ENCODE peak calls at places on chromosomes 7 and 10, in four cellular contexts. I is PC-3; Q is T-cell; M is activated naive CD4-positive, alpha-beta T cell. L is an unnamed sample.

GRCh38 chr10:93915603-93916002 is 21.8 kb downstream of the SLC35G1 start:
- DNase-seq in M (no peak), I (no peak), Q (no peak), L (no peak)

GRCh38 chr10:44723654-44724053 is 187.5 kb upstream of the TMEM72 start:
- DNase-seq in Q (no peak), I (peak; percentile 86), M (no peak), L (peak; percentile 23)

GRCh38 chr10:33143160-33143728 is 185.2 kb upstream of the ITGB1 start:
- DNase-seq in M (no peak), Q (no peak), I (peak; percentile 100), L (peak; percentile 60)

GRCh38 chr10:20622522-20623270 is 274.4 kb downstream of the NEBL start:
- DNase-seq in I (peak; percentile 87), Q (no peak), M (no peak), L (no peak)

GRCh38 chr10:117647306-117647705 is 104.8 kb downstream of the EMX2 start:
- DNase-seq in M (no peak), I (peak; percentile 6), Q (no peak), L (no peak)

GRCh38 chr10:78448994-78449418 is 415.3 kb downstream of the RPS24 start:
- DNase-seq in Q (no peak), M (no peak), I (no peak), L (no peak)

GRCh38 chr7:115135111-115135510 is 213.2 kb downstream of the MDFIC start:
- DNase-seq in M (no peak), Q (no peak), I (peak; percentile 74), L (no peak)

GRCh38 chr7:116166167-116166566 is 44.2 kb upstream of the TES start:
- DNase-seq in M (no peak), I (peak; percentile 30), Q (no peak), L (no peak)

GRCh38 chr7:3835102-3835501 is 534.0 kb downstream of the SDK1 start:
- DNase-seq in Q (no peak), I (peak; percentile 66), M (no peak), L (peak; percentile 22)

GRCh38 chr7:50818324-50818723 is 35.6 kb upstream of the GRB10 start:
- DNase-seq in I (peak; percentile 46), Q (no peak), M (no peak), L (no peak)

GRCh38 chr7:37035631-37036030 is 311.3 kb upstream of the AOAH start:
- DNase-seq in M (no peak), I (no peak), Q (no peak), L (no peak)

GRCh38 chr10:639001-639750 is 50.3 kb downstream of the DIP2C start:
- DNase-seq in I (no peak), Q (no peak), M (no peak), L (no peak)

GRCh38 chr7:150961510-150962284 is 16.4 kb downstream of the KCNH2 start:
- DNase-seq in I (no peak), M (no peak), Q (no peak), L (no peak)

GRCh38 chr10:99779335-99779734 is 3.1 kb upstream of the ABCC2 start:
- DNase-seq in M (no peak), Q (no peak), I (peak; percentile 59), L (peak; percentile 57)

GRCh38 chr7:140348161-140348849 is 50.0 kb downstream of the SLC37A3 start:
- DNase-seq in M (no peak), I (no peak), Q (no peak), L (no peak)

GRCh38 chr10:52466464-52466863 is 152.4 kb downstream of the DKK1 start:
- DNase-seq in Q (no peak), I (peak; percentile 91), M (no peak), L (no peak)

GRCh38 chr7:155280446-155281410 is 16.9 kb upstream of the INSIG1 start:
- DNase-seq in Q (no peak), M (no peak), I (no peak), L (no peak)

GRCh38 chr7:11911900-11912299 is 79.9 kb upstream of the THSD7A start:
- DNase-seq in M (no peak), Q (no peak), I (no peak), L (no peak)

GRCh38 chr10:29856295-29856694 is 203.1 kb downstream of the JCAD start:
- DNase-seq in M (no peak), I (no peak), Q (no peak), L (no peak)

GRCh38 chr7:27088002-27088931 is 7.5 kb downstream of the HOXA1 start:
- DNase-seq in M (no peak), I (no peak), Q (no peak), L (no peak)

GRCh38 chr7:46544396-46545008 is 623.4 kb upstream of the IGFBP3 start:
- DNase-seq in I (peak; percentile 76), Q (no peak), M (no peak), L (no peak)

GRCh38 chr7:149293338-149293737 is 31.3 kb downstream of the ZNF783 start:
- DNase-seq in Q (no peak), M (no peak), I (no peak), L (no peak)

GRCh38 chr7:154912921-154913644 is 89.8 kb downstream of the PAXIP1 start:
- DNase-seq in I (no peak), Q (no peak), M (no peak), L (no peak)

GRCh38 chr10:99430116-99430450 is 341 bp downstream of the GOT1 start:
- DNase-seq in M (no peak), Q (no peak), I (no peak), L (no peak)

GRCh38 chr7:55130079-55130476 is 111.3 kb downstream of the EGFR start:
- DNase-seq in M (no peak), I (no peak), Q (no peak), L (no peak)

GRCh38 chr10:16965242-16965620 is 148.0 kb upstream of the RSU1 start:
- DNase-seq in M (no peak), Q (no peak), I (no peak), L (no peak)

GRCh38 chr7:30926323-30926722 is 14.7 kb downstream of the AQP1 start:
- DNase-seq in Q (no peak), I (no peak), M (no peak), L (no peak)

GRCh38 chr7:30238721-30239441 is 45.5 kb upstream of the ZNRF2 start:
- DNase-seq in M (no peak), I (peak; percentile 95), Q (no peak), L (no peak)

GRCh38 chr7:128801667-128802066 is 9.9 kb downstream of the CCDC136 start:
- DNase-seq in M (no peak), Q (no peak), I (no peak), L (no peak)

GRCh38 chr10:102384053-102384452 is 11.5 kb upstream of the NFKB2 start:
- DNase-seq in I (no peak), M (no peak), Q (no peak), L (no peak)

GRCh38 chr10:79446451-79447020 is 1.1 kb upstream of the ZCCHC24 start:
- DNase-seq in I (peak; percentile 80), M (no peak), Q (no peak), L (no peak)

GRCh38 chr10:4243651-4244050 is 458.6 kb upstream of the KLF6 start:
- DNase-seq in Q (no peak), I (peak; percentile 83), M (no peak), L (peak; percentile 45)

GRCh38 chr10:112955736-112956421 is 5.8 kb downstream of the TCF7L2 start:
- DNase-seq in I (peak; percentile 84), M (no peak), Q (no peak), L (no peak)

GRCh38 chr10:108787932-108788331 is 1135.4 kb downstream of the XPNPEP1 start:
- DNase-seq in I (peak; percentile 69), Q (no peak), M (no peak), L (no peak)

GRCh38 chr7:1229956-1230355 is 2.7 kb upstream of the UNCX start:
- DNase-seq in I (no peak), M (no peak), Q (no peak), L (no peak)